ENCODE peak calls at places on chromosomes 7 and 10, in ten cellular contexts. M, R, Y, K, G, W, O, V, H and P are unnamed samples. For H3K4me1, the result is how much of the 10 kb centered on the place peaks cover.

GRCh38 chr7:94466516-94466915 is 43.1 kb upstream of the CASD1 start:
- DNase-seq in R (no peak), O (no peak), H (no peak), K (no peak), M (no peak), G (no peak), W (no peak), Y (no peak), V (no peak), P (no peak)

GRCh38 chr10:133405844-133406527 is 12.0 kb downstream of the MTG1 start:
- DNase-seq in V (no peak), W (no peak), H (no peak), R (no peak), O (no peak), G (no peak), K (no peak), M (no peak), Y (no peak), P (no peak)

GRCh38 chr7:47796347-47796746 is 151.9 kb downstream of the PKD1L1 start:
- DNase-seq in R (no peak), K (no peak), V (no peak), W (no peak), H (no peak), M (no peak), G (no peak), Y (no peak), O (no peak), P (no peak)

GRCh38 chr7:146150153-146150552 is 33.6 kb downstream of the CNTNAP2 start:
- DNase-seq in W (no peak), G (no peak), H (no peak), V (no peak), Y (no peak), K (no peak), R (no peak), O (no peak), M (no peak), P (no peak)

GRCh38 chr7:5526190-5527037 is 102.8 kb upstream of the TNRC18 start:
- DNase-seq in G (no peak), R (peak), H (peak), M (no peak), Y (no peak), W (no peak), V (peak), O (no peak), K (no peak), P (no peak)

GRCh38 chr10:124174673-124175645 is 81.6 kb upstream of the CHST15 start:
- DNase-seq in R (no peak), M (peak), W (no peak), H (no peak), K (no peak), V (no peak), G (no peak), O (no peak), Y (no peak), P (no peak)

GRCh38 chr10:119222966-119223386 is 15.6 kb downstream of the GRK5 start:
- DNase-seq in V (no peak), G (no peak), K (no peak), M (no peak), Y (no peak), O (no peak), W (no peak), H (no peak), R (no peak), P (no peak)

GRCh38 chr10:124500767-124501166 is 39.1 kb downstream of the LHPP start:
- DNase-seq in M (no peak), Y (no peak), V (no peak), K (no peak), O (no peak), R (no peak), H (no peak), G (no peak), W (no peak), P (no peak)

GRCh38 chr10:30026578-30026977 is 32.8 kb downstream of the JCAD start:
- DNase-seq in K (no peak), O (no peak), R (no peak), G (no peak), W (no peak), H (no peak), Y (no peak), V (no peak), M (no peak), P (no peak)

GRCh38 chr7:6252310-6252709 is 20.1 kb downstream of the CYTH3 start:
- DNase-seq in K (no peak), H (no peak), R (no peak), O (no peak), G (peak), Y (no peak), M (no peak), V (no peak), W (no peak), P (no peak)

GRCh38 chr10:36534471-36535002 is 590.9 kb upstream of the ANKRD30A start:
- DNase-seq in K (no peak), H (no peak), M (no peak), G (peak), Y (no peak), V (no peak), W (no peak), O (peak), R (peak), P (no peak)

GRCh38 chr7:77391230-77391629 is 24.9 kb downstream of the GSAP start:
- DNase-seq in M (no peak), G (no peak), R (no peak), V (no peak), Y (no peak), O (no peak), H (no peak), K (no peak), W (no peak), P (no peak)

GRCh38 chr7:38185938-38186337 is 7.9 kb downstream of the STARD3NL start:
- DNase-seq in Y (no peak), G (no peak), R (no peak), H (no peak), M (no peak), K (no peak), V (no peak), W (no peak), O (no peak), P (no peak)

GRCh38 chr7:43721193-43721806 is 8.0 kb downstream of the COA1 start:
- DNase-seq in R (peak), G (peak), O (no peak), H (peak), W (no peak), Y (no peak), K (no peak), V (no peak), M (no peak), P (no peak)

GRCh38 chr7:4747746-4748145 is 27.7 kb upstream of the AP5Z1 start:
- DNase-seq in H (no peak), M (no peak), G (no peak), K (no peak), R (no peak), Y (no peak), O (no peak), V (no peak), W (no peak), P (no peak)

GRCh38 chr7:116805100-116805544 is 57.3 kb upstream of the CAPZA2 start:
- DNase-seq in K (no peak), W (no peak), V (no peak), M (no peak), O (no peak), Y (no peak), H (no peak), R (peak), G (peak), P (no peak)

GRCh38 chr10:132670546-132670945 is 115.4 kb downstream of the NKX6-2 start:
- DNase-seq in V (no peak), O (no peak), M (no peak), G (no peak), H (no peak), W (no peak), K (no peak), Y (no peak), R (no peak), P (no peak)

GRCh38 chr10:74558897-74559296 is 267.5 kb upstream of the KAT6B start:
- DNase-seq in O (no peak), M (no peak), G (no peak), Y (no peak), K (no peak), R (no peak), V (no peak), W (no peak), H (no peak), P (no peak)

GRCh38 chr7:26348234-26348851 is 56.7 kb downstream of the SNX10 start:
- DNase-seq in H (no peak), W (no peak), Y (no peak), V (no peak), M (peak), O (no peak), K (no peak), R (no peak), G (no peak), P (no peak)

GRCh38 chr10:97138174-97138573 is 47.6 kb downstream of the SLIT1 start:
- DNase-seq in Y (no peak), K (peak), W (no peak), R (no peak), O (no peak), G (no peak), V (no peak), M (peak), H (no peak), P (no peak)

GRCh38 chr10:97139651-97140283 is 46.0 kb downstream of the SLIT1 start:
- DNase-seq in H (no peak), M (peak), G (no peak), V (no peak), W (no peak), Y (no peak), O (no peak), R (no peak), K (no peak), P (no peak)

GRCh38 chr10:97140887-97141745 is 44.6 kb downstream of the SLIT1 start:
- DNase-seq in W (no peak), R (peak), H (no peak), Y (no peak), V (no peak), G (no peak), O (no peak), K (no peak), M (peak), P (no peak)

GRCh38 chr10:97138777-97139317 is 46.9 kb downstream of the SLIT1 start:
- DNase-seq in W (no peak), H (no peak), K (no peak), V (no peak), G (no peak), Y (no peak), M (peak), O (no peak), R (peak), P (no peak)

DNA sequence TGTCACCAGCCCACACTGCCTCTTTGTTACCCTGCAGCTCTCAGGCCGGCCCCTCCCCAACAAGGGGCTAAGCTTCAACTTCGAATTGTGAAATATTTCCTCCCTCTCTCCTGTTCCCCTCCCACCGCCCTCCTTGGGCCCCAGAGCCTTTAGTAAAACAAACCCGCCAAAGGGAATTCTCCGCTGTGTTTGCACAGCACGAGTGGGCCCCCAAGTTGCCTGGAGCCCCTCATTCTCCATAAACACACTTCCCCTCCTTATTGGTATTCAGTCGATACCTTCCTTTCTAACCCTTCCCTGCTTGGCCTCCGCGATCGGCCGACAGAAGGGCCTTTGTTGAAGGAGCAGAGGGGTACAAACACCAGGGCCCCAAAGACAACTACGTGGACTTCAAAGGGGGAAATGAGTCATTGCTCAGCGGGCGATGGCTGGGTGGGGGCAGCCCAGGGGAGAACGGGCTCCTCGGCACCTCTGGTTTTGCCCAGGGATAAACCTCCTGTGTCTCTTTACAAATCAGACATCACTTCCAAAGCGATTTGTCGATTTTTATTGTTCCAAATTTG is 45.4 kb downstream of the SLIT1 start:
- DNase-seq in H (no peak), V (no peak), W (no peak), G (no peak), Y (no peak), O (no peak), K (no peak), R (peak), M (peak), P (no peak)
- H3K4me1 ChIP-seq in H (under half), V (under half), W (under half), G (under half), Y (under half), O (under half), K (under half), R (under half), M (under half), P (under half)

GRCh38 chr7:140696679-140697446 is at the start of gene NDUFB2:
- DNase-seq in H (peak), V (peak), R (peak), O (peak), G (peak), M (peak), K (peak), Y (peak), W (peak), P (peak)

GRCh38 chr7:140695381-140695780 is 1.1 kb upstream of the NDUFB2 start:
- DNase-seq in Y (no peak), W (no peak), O (no peak), M (peak), R (no peak), K (no peak), H (no peak), G (no peak), V (no peak), P (no peak)

GRCh38 chr7:140697447-140698143 is 1.1 kb downstream of the NDUFB2 start:
- DNase-seq in W (no peak), M (no peak), H (no peak), Y (no peak), R (no peak), G (no peak), K (no peak), O (no peak), V (no peak), P (no peak)

GRCh38 chr7:140696024-140696678 is 357 bp upstream of the NDUFB2 start:
- DNase-seq in W (peak), K (peak), M (peak), R (peak), V (peak), G (peak), H (no peak), O (peak), Y (peak), P (peak)

DNA sequence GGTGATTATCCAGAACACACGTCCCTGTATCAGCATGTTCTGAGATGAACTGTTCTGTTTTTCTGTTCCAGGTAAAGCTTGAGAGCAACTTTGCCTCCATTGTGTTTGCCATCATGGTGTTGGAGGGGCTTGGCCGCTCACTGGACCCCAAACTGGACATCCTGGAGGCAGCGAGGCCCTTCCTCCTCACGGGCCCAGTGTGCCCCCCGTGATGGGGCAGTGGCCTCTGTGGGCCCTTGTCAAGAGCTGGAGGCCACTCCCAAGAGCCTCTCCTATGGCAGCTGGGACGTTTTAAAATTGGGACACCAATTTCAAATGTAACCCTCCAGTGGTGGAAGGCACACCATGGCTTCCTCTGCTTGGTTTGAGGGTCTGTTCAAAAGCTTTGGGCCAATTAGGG is 1.9 kb upstream of the NDUFB2 start:
- DNase-seq in V (no peak), K (no peak), Y (no peak), R (no peak), W (no peak), M (no peak), H (no peak), G (no peak), O (no peak), P (no peak)
- H3K27ac ChIP-seq in V (no peak), K (no peak), Y (no peak), R (no peak), W (no peak), M (no peak), H (no peak), G (no peak), O (no peak), P (no peak)

GRCh38 chr10:97099868-97100267 is 85.9 kb downstream of the SLIT1 start:
- DNase-seq in M (no peak), G (no peak), O (no peak), R (no peak), Y (no peak), W (no peak), H (no peak), V (no peak), K (no peak), P (no peak)
- H3K4me1 ChIP-seq in M (under half), G (under half), O (under half), R (under half), Y (under half), W (under half), H (under half), V (under half), K (under half), P (under half)

GRCh38 chr10:87931836-87932230 is 68.4 kb downstream of the PTEN start:
- DNase-seq in V (no peak), O (no peak), Y (no peak), H (no peak), R (no peak), G (peak), W (no peak), M (no peak), K (peak), P (no peak)
- H3K27ac ChIP-seq in V (no peak), O (no peak), Y (no peak), H (no peak), R (no peak), G (peak), W (no peak), M (no peak), K (no peak), P (no peak)

DNA sequence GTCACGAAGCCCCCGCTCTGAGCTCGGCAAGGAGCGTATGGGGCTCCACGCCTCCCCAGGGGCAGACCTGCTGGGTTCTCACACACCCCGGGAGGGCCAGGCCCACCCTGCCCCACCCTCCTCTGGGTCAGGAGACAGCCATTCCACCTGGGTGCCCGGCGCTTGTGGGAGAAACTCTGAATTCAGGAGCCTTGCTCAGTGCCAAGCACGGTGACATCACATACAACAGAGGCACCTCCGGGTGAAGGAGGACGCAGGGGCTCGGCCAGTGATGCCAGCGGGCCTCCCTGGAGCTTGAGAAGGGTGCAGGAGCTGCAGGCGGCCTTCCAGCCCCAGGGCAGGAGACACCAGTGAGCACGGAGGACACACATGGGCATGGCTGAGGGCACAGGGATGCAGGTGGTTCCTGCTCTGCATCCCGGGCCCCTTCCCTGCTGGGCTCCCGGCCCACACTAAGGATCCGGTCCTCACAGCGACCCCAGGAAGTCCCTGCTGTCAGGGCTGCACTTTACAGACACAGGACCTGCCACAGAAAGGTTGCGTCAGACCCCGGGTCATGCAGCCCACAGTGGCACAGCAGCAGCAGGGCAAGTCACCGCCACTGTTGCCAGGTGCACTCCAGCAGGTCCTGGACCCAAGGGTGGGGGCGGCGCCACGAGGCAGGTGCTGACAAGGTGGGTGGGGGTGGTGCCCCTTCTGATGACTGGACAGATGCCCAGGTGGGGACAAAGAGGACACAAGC is 108.0 kb downstream of the MAD1L1 start:
- DNase-seq in V (no peak), M (no peak), G (no peak), R (no peak), H (no peak), O (no peak), K (no peak), W (no peak), Y (no peak), P (no peak)
- H3K4me1 ChIP-seq in V (under half), M (under half), G (under half), R (under half), H (under half), O (under half), K (under half), W (under half), Y (under half), P (under half)

GRCh38 chr10:86953747-86954680 is 3.4 kb downstream of the MMRN2 start:
- DNase-seq in K (no peak), M (peak), O (no peak), W (no peak), R (no peak), V (peak), H (no peak), G (peak), Y (peak), P (peak)

GRCh38 chr10:86956195-86956840 is 1.1 kb downstream of the MMRN2 start:
- DNase-seq in O (no peak), K (no peak), V (no peak), H (no peak), Y (no peak), R (no peak), M (peak), W (no peak), G (no peak), P (peak)

GRCh38 chr10:86956841-86957448 is 470 bp downstream of the MMRN2 start:
- DNase-seq in W (no peak), K (no peak), M (peak), R (no peak), V (no peak), H (no peak), Y (no peak), O (no peak), G (no peak), P (peak)

GRCh38 chr10:86955501-86956194 is 1.8 kb downstream of the MMRN2 start:
- DNase-seq in K (no peak), M (peak), R (no peak), G (no peak), H (no peak), O (no peak), W (no peak), Y (no peak), V (peak), P (peak)

DNA sequence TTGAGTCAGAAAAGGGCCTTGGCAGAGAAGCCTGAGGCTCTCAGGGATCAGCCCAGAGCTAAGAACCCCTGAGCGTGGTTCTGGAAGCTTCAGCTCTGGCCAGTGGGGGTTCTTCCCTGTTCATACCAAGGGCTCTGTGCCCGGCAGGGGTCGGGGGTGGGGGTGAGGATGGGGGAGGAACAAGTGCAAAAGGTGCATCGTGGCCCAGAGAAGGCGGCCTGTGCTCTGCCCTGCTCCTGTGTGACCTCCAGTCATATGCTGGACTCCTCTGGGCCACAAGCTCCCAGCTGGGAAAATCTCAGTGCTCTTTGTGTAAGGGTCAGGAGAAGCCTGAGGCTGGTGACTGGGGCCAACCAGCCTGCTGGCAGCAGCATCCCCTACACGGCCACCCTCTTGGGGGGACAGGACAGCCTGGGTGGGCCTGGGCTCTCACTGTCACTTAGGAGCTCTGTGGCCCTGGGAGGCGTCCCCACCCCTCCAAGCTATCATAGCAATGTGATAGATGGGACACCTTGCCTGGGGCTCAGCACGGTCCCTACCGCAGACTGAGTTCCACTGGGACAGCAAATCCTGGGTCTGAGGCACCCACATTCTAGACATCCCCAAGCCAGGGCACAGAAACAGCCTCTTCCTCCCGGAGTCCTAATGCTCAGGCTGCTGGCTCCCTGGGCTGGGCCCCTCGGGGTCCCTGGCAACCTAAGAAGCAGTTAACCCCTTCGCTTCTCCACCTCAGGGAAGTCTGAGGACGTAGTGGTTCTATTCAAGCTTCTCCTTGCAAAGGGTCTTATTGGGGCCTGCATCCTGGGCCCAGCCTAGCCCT is 2.5 kb downstream of the MMRN2 start:
- DNase-seq in Y (no peak), R (no peak), V (no peak), H (no peak), M (peak), W (no peak), K (no peak), G (no peak), O (no peak), P (peak)
- H3K27ac ChIP-seq in Y (peak), R (no peak), V (peak), H (no peak), M (peak), W (no peak), K (no peak), G (peak), O (peak), P (peak)

GRCh38 chr10:23421397-23421796 is 17.5 kb upstream of the OTUD1 start:
- DNase-seq in O (no peak), M (no peak), H (no peak), W (no peak), Y (no peak), V (no peak), G (no peak), K (no peak), R (no peak), P (no peak)
- H3K4me1 ChIP-seq in O (under half), M (under half), H (under half), W (under half), Y (under half), V (under half), G (under half), K (under half), R (under half), P (under half)